ENCODE peak calls at places on chromosomes 1 and 21, in six cellular contexts. O is substantia nigra; T is tibial artery; Y is naive thymus-derived CD4-positive, alpha-beta T cell; A is fibroblast of mammary gland; I is NCI-H2029. S is an unnamed sample.

GRCh38 chr1:210292276-210292851 is 36.3 kb upstream of the HHAT start:
- DNase-seq in O (no peak), T (peak; percentile 42), Y (no peak), A (no peak), I (peak; percentile 50), S (peak; percentile 17)

GRCh38 chr1:7207875-7208646 is 422.8 kb downstream of the CAMTA1 start:
- DNase-seq in O (no peak), T (no peak), Y (no peak), A (peak; percentile 72), I (peak; percentile 46), S (peak; percentile 43)

GRCh38 chr1:41357451-41358151 is 3.6 kb upstream of the FOXO6 start:
- DNase-seq in O (no peak), T (no peak), Y (no peak), A (no peak), I (peak; percentile 97), S (no peak)

GRCh38 chr1:184930232-184930631 is 44.1 kb downstream of the NIBAN1 start:
- DNase-seq in O (no peak), T (no peak), Y (no peak), A (no peak), I (peak; percentile 37), S (no peak)

GRCh38 chr1:66296370-66296769 is 237.6 kb upstream of the SGIP1 start:
- DNase-seq in O (no peak), T (no peak), Y (no peak), A (no peak), I (no peak), S (no peak)

GRCh38 chr1:119046429-119047039 is 58.4 kb upstream of the TBX15 start:
- DNase-seq in O (no peak), T (no peak), Y (no peak), A (peak; percentile 84), I (no peak), S (no peak)

GRCh38 chr1:177913762-177914540 is 55.9 kb downstream of the SEC16B start:
- DNase-seq in O (no peak), T (no peak), Y (no peak), A (peak; percentile 67), I (no peak), S (no peak)

GRCh38 chr1:239816090-239816812 is 275.4 kb upstream of the FMN2 start:
- DNase-seq in O (no peak), T (peak; percentile 33), Y (no peak), A (peak; percentile 81), I (no peak), S (peak; percentile 31)

GRCh38 chr1:245986404-245987221 is 520.5 kb downstream of the SMYD3 start:
- DNase-seq in O (no peak), T (no peak), Y (no peak), A (peak; percentile 89), I (no peak), S (no peak)

GRCh38 chr1:109490029-109490933 is 3.6 kb upstream of the CYB561D1 start:
- DNase-seq in O (no peak), T (peak; percentile 70), Y (peak; percentile 55), A (peak; percentile 63), I (no peak), S (peak; percentile 81)

GRCh38 chr21:42056468-42056867 is 14.6 kb upstream of the UMODL1 start:
- DNase-seq in O (no peak), T (no peak), Y (no peak), A (no peak), I (peak; percentile 96), S (peak; percentile 23)

GRCh38 chr1:20089328-20090077 is 19.5 kb downstream of the PLA2G5 start:
- DNase-seq in O (no peak), T (no peak), Y (no peak), A (no peak), I (no peak), S (no peak)

GRCh38 chr1:55579332-55579996 is 364.3 kb upstream of the USP24 start:
- DNase-seq in O (no peak), T (no peak), Y (no peak), A (no peak), I (no peak), S (no peak)

GRCh38 chr1:167473761-167474160 is 44.6 kb downstream of the CD247 start:
- DNase-seq in O (no peak), T (no peak), Y (no peak), A (no peak), I (no peak), S (no peak)

GRCh38 chr1:110588486-110588885 is 17.7 kb downstream of the KCNA2 start:
- DNase-seq in O (no peak), T (no peak), Y (no peak), A (no peak), I (no peak), S (no peak)

GRCh38 chr1:82226198-82226505 is 425.4 kb downstream of the ADGRL2 start:
- DNase-seq in O (no peak), T (no peak), Y (no peak), A (peak; percentile 65), I (no peak), S (no peak)

GRCh38 chr1:24881034-24881433 is 49.0 kb downstream of the RUNX3 start:
- DNase-seq in O (no peak), T (no peak), Y (no peak), A (no peak), I (no peak), S (no peak)

GRCh38 chr1:169928438-169929209 is 34.9 kb upstream of the SCYL3 start:
- DNase-seq in O (no peak), T (no peak), Y (peak; percentile 19), A (peak; percentile 76), I (no peak), S (no peak)

GRCh38 chr1:35835398-35835797 is 27.6 kb downstream of the AGO4 start:
- DNase-seq in O (no peak), T (no peak), Y (no peak), A (no peak), I (no peak), S (no peak)

GRCh38 chr1:154661110-154661509 is 53.1 kb upstream of the ADAR start:
- DNase-seq in O (no peak), T (no peak), Y (no peak), A (no peak), I (no peak), S (no peak)

GRCh38 chr1:227952374-227953021 is 4.8 kb upstream of the WNT9A start:
- DNase-seq in O (no peak), T (no peak), Y (no peak), A (no peak), I (no peak), S (no peak)

S was measured in HuH-7.5.